ENCODE peak calls at places on chromosomes 1 and 21, in four cellular contexts. Z is neuronal stem cell; P is Right ventricle myocardium superior; L is stimulated activated CD4-positive, alpha-beta T cell treated with anti-CD3 and anti-CD28 coated beads, TNF-alpha, amount 100 ng/mL, for 4 hours. R is an unnamed sample.

GRCh38 chr1:226394461-226394860 is 13.4 kb downstream of the PARP1 start:
- DNase-seq in L (no peak), Z (no peak), P (no peak), R (no peak)

GRCh38 chr1:219317762-219318353 is 144.2 kb downstream of the LYPLAL1 start:
- DNase-seq in P (no peak), L (no peak), Z (no peak), R (peak; percentile 70)

GRCh38 chr1:230071316-230071715 is 4.3 kb downstream of the GALNT2 start:
- DNase-seq in Z (no peak), L (no peak), P (no peak), R (peak; percentile 42)

GRCh38 chr1:111955755-111956154 is 33.7 kb downstream of the KCND3 start:
- DNase-seq in Z (no peak), P (no peak), L (no peak), R (no peak)

GRCh38 chr21:21412096-21412495 is 413.9 kb downstream of the NCAM2 start:
- DNase-seq in Z (no peak), L (no peak), P (no peak), R (no peak)

GRCh38 chr1:58456470-58456869 is 90.1 kb downstream of the OMA1 start:
- DNase-seq in Z (no peak), L (no peak), P (no peak), R (no peak)

GRCh38 chr1:112744019-112744578 is 29.0 kb upstream of the PPM1J start:
- DNase-seq in L (no peak), Z (peak; percentile 29), P (no peak), R (peak; percentile 86)

GRCh38 chr1:110196917-110197782 is 13.0 kb upstream of the KCNC4 start:
- DNase-seq in P (no peak), Z (no peak), L (no peak), R (peak; percentile 78)

GRCh38 chr1:113275691-113276090 is 114.6 kb upstream of the MAGI3 start:
- DNase-seq in P (no peak), Z (no peak), L (no peak), R (peak; percentile 61)

GRCh38 chr1:24300971-24301370 is 18.2 kb upstream of the GRHL3 start:
- DNase-seq in P (no peak), Z (no peak), L (no peak), R (no peak)

GRCh38 chr1:178934574-178934945 is 63.7 kb upstream of the ANGPTL1 start:
- DNase-seq in P (no peak), Z (no peak), L (no peak), R (no peak)

GRCh38 chr1:37480125-37480466 is 5.7 kb downstream of the ZC3H12A start:
- DNase-seq in L (no peak), P (no peak), Z (no peak), R (no peak)

GRCh38 chr1:245310605-245311531 is 156.1 kb downstream of the KIF26B start:
- DNase-seq in L (no peak), P (no peak), Z (peak; percentile 36), R (peak; percentile 83)

GRCh38 chr1:111976332-111976731 is 13.1 kb downstream of the KCND3 start:
- DNase-seq in Z (no peak), P (no peak), L (no peak), R (no peak)

GRCh38 chr1:220473440-220473839 is 54.5 kb upstream of the MARK1 start:
- DNase-seq in Z (no peak), L (no peak), P (no peak), R (no peak)

GRCh38 chr21:39863111-39863510 is 4.1 kb upstream of the PCP4 start:
- DNase-seq in L (no peak), Z (no peak), P (no peak), R (no peak)

GRCh38 chr1:7220007-7220406 is 434.8 kb downstream of the CAMTA1 start:
- DNase-seq in L (no peak), Z (no peak), P (no peak), R (no peak)

GRCh38 chr21:37855568-37856391 is 60.5 kb downstream of the KCNJ6 start:
- DNase-seq in P (no peak), Z (no peak), L (no peak), R (no peak)

GRCh38 chr1:172612478-172612877 is 46.4 kb upstream of the FASLG start:
- DNase-seq in P (no peak), L (no peak), Z (no peak), R (no peak)

GRCh38 chr1:167781558-167781957 is 59.8 kb downstream of the MPZL1 start:
- DNase-seq in L (no peak), P (no peak), Z (no peak), R (no peak)

GRCh38 chr21:42676799-42677198 is 23.4 kb downstream of the PDE9A start:
- DNase-seq in Z (no peak), P (no peak), L (no peak), R (no peak)

GRCh38 chr21:25561668-25562641 is 45.3 kb downstream of the MRPL39 start:
- DNase-seq in Z (peak; percentile 31), L (peak; percentile 81), P (peak; percentile 63), R (peak; percentile 85)

GRCh38 chr1:117260761-117261462 is 50.2 kb upstream of the VTCN1 start:
- DNase-seq in Z (no peak), L (no peak), P (no peak), R (no peak)

GRCh38 chr1:210291786-210292275 is 36.9 kb upstream of the HHAT start:
- DNase-seq in L (no peak), Z (no peak), P (no peak), R (no peak)

GRCh38 chr1:84407524-84408318 is 9.4 kb downstream of the DNASE2B start:
- DNase-seq in L (no peak), Z (no peak), P (no peak), R (no peak)

GRCh38 chr21:16218682-16219343 is 489.0 kb downstream of the USP25 start:
- DNase-seq in L (no peak), P (no peak), Z (no peak), R (no peak)

GRCh38 chr21:43585924-43586411 is 73.3 kb downstream of the HSF2BP start:
- DNase-seq in P (no peak), Z (peak; percentile 38), L (no peak), R (peak; percentile 75)

GRCh38 chr21:37207441-37208009 is 59.6 kb downstream of the VPS26C start:
- DNase-seq in P (no peak), L (no peak), Z (no peak), R (no peak)

GRCh38 chr1:110055493-110056283 is 14.8 kb downstream of the ALX3 start:
- DNase-seq in P (no peak), L (no peak), Z (no peak), R (no peak)

GRCh38 chr1:121519042-121519755 is 334.4 kb downstream of the SRGAP2C start:
- DNase-seq in P (peak; percentile 76), Z (peak; percentile 60), L (peak; percentile 77), R (peak; percentile 93)

GRCh38 chr1:29247874-29248273 is 11.6 kb downstream of the PTPRU start:
- DNase-seq in P (no peak), Z (no peak), L (no peak), R (peak; percentile 34)

GRCh38 chr1:87508247-87508646 is 179.6 kb downstream of the LMO4 start:
- DNase-seq in P (no peak), L (no peak), Z (no peak), R (no peak)

GRCh38 chr1:118931876-118932275 is 56.3 kb downstream of the TBX15 start:
- DNase-seq in L (no peak), P (no peak), Z (no peak), R (no peak)

GRCh38 chr1:64474639-64475038 is 4.7 kb downstream of the CACHD1 start:
- DNase-seq in L (no peak), P (peak; percentile 80), Z (no peak), R (peak; percentile 47)

GRCh38 chr1:237154173-237154572 is 112.2 kb downstream of the RYR2 start:
- DNase-seq in P (no peak), L (no peak), Z (no peak), R (no peak)

GRCh38 chr1:24586970-24587820 is 31.3 kb downstream of the NCMAP start:
- DNase-seq in P (no peak), Z (peak; percentile 31), L (peak; percentile 4), R (peak; percentile 65)